ENCODE peak calls at places on chromosomes 13 and 19, in six cellular contexts. H, R, C, L, T and B are unnamed samples. For H3K4me1, the result is how much of the 10 kb centered on the place peaks cover.

GRCh38 chr19:29532097-29532496 is 6.3 kb downstream of the VSTM2B start:
- DNase-seq in C (no peak), H (no peak), L (no peak), T (no peak), R (peak), B (no peak)

GRCh38 chr13:51731759-51732158 is 72.2 kb downstream of the DHRS12 start:
- DNase-seq in H (no peak), C (peak), R (no peak), T (peak), L (no peak), B (no peak)

GRCh38 chr19:47421844-47422395 is 2.6 kb upstream of the MEIS3 start:
- DNase-seq in T (no peak), L (peak), R (no peak), H (no peak), C (no peak), B (no peak)

GRCh38 chr19:1822210-1822609 is 10.1 kb upstream of the ATP8B3 start:
- DNase-seq in T (no peak), H (no peak), C (no peak), R (no peak), L (no peak), B (no peak)

GRCh38 chr19:56109216-56109615 is 11.9 kb downstream of the ZNF787 start:
- DNase-seq in C (no peak), H (no peak), L (no peak), T (peak), R (no peak), B (no peak)

GRCh38 chr13:23212621-23213020 is 31.8 kb downstream of the SGCG start:
- DNase-seq in L (peak), R (no peak), T (no peak), H (no peak), C (peak), B (no peak)

GRCh38 chr19:33724723-33725060 is 72.0 kb upstream of the KCTD15 start:
- DNase-seq in H (no peak), R (no peak), L (no peak), C (no peak), T (no peak), B (no peak)

GRCh38 chr13:43574601-43575000 is 212.2 kb downstream of the ENOX1 start:
- DNase-seq in L (no peak), T (no peak), C (no peak), H (no peak), R (no peak), B (no peak)

GRCh38 chr13:93559718-93560117 is 333.1 kb downstream of the GPC6 start:
- DNase-seq in C (peak), R (no peak), L (no peak), T (peak), H (no peak), B (no peak)

GRCh38 chr13:74017301-74018092 is 116.7 kb downstream of the KLF12 start:
- DNase-seq in L (no peak), C (no peak), R (no peak), T (no peak), H (no peak), B (no peak)

GRCh38 chr13:74907788-74908187 is 574.2 kb downstream of the TBC1D4 start:
- DNase-seq in L (no peak), C (no peak), R (no peak), T (no peak), H (no peak), B (no peak)

GRCh38 chr19:46654621-46655152 is 6.3 kb downstream of the DACT3 start:
- DNase-seq in L (peak), H (peak), C (no peak), T (no peak), R (no peak), B (no peak)

GRCh38 chr13:66312312-66313087 is 917.6 kb downstream of the PCDH9 start:
- DNase-seq in L (no peak), H (no peak), R (peak), C (peak), T (peak), B (no peak)

GRCh38 chr19:50558449-50558848 is 9.8 kb downstream of the LRRC4B start:
- DNase-seq in H (no peak), C (no peak), T (no peak), R (no peak), L (no peak), B (no peak)

GRCh38 chr19:18424890-18425514 is 5.8 kb downstream of the SSBP4 start:
- DNase-seq in R (no peak), H (peak), C (no peak), T (no peak), L (no peak), B (no peak)
- H3K4me1 ChIP-seq in R (half or more), H (half or more), C (under half), T (under half), L (under half), B (half or more)

DNA sequence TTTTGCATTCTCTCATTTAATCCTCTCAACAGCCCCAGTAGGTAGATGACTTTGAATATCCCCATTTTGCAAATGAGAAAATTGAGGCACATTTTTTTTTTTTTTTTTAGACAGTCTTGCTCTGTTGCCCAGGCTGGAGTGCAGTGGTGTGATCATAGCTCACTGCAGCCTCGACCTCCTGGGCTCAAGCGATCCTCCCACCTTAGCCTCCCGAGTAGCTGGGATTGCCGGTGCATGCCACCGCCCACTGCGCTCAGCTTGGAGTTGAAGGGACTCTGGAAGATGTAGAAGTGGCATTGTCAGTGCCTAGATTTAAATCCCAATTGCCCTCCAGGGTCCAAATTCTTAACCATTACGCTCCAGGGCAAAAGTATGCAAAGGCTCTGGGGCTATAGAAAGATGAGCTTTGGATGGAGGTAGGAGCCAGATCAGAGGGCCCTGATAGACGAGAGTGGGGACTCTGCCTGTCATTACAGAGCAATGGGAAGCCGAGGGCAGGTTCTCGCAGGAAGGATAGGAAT is 813 bp upstream of the MCOLN1 start:
- DNase-seq in H (no peak), R (no peak), T (no peak), L (no peak), C (no peak), B (no peak)
- H3K4me3 ChIP-seq in H (peak), R (peak), T (peak), L (peak), C (peak), B (peak)

GRCh38 chr13:114108894-114109293 is 23.5 kb downstream of the RASA3 start:
- DNase-seq in C (no peak), R (no peak), T (no peak), L (no peak), H (peak), B (peak)
- H3K4me1 ChIP-seq in C (half or more), R (under half), T (half or more), L (under half), H (half or more), B (half or more)

GRCh38 chr13:98761979-98762616 is 9.6 kb upstream of the SLC15A1 start:
- DNase-seq in C (no peak), T (no peak), H (no peak), L (no peak), R (no peak), B (no peak)
- H3K4me3 ChIP-seq in C (peak), T (peak), H (peak), L (no peak), R (peak), B (peak)

DNA sequence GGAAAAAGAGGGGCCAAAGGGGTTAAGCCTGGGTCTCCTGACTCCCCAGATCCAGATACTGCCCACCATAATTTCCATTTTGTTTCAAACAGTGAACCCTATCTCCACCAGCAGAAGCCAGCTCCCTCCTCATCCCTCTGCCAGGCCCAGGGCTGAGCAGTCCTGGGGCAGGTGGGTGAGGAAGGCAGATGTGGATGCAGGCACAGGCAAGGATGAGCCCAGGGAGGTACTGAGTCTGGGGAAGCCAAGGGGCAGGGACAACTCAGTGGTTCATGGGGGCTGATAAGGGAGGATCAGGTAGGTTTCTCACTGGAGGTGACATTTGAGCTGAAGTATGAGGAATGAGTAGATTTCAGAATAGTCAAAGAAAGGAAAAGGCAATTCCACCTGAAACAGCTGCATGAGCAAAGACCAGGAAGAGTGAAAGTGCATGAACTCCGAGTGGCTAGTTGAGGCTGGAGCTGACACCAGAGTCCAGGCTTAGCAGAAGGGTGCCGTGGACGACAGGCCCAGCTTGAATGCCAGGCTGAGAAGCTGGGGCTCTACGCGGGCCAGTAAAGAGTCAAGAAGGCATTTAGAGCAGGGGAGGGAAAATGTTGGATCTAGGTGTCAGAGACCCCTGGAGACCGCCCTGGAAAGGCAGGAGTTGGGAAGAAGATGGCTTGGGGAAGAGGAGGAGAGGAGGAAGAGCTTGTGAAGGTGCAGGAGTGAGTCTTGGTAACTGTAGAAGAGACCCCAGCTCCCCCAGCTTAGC is 10.3 kb downstream of the CIC start:
- DNase-seq in R (no peak), H (peak), T (no peak), C (no peak), L (no peak), B (no peak)
- H3K4me1 ChIP-seq in R (half or more), H (half or more), T (under half), C (under half), L (under half), B (half or more)

DNA sequence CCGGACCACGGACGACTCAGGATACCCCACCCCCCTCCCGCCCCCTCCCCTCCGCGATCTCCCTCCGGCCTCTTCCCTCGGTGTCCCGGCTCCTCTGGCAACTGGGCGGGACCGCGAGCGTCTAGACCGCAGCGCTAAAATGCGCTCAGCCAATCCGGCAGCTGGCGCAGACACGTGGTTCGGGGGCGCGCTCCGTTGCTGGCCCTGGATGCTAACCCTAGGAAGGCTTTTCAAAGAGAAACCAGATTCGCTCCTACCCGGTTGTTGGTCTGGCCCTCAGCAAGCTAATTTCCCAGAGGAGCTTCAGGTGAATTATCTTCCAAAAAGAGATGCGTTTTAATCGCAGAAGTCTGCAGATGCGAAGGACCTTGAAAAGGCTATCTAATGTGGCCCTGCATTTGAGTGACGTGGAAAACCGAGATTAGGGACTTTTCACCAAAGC is at the start of gene DZIP1:
- DNase-seq in L (peak), C (peak), H (peak), R (peak), T (peak), B (peak)
- H3K4me3 ChIP-seq in L (peak), C (peak), H (peak), R (peak), T (peak), B (peak)

DNA sequence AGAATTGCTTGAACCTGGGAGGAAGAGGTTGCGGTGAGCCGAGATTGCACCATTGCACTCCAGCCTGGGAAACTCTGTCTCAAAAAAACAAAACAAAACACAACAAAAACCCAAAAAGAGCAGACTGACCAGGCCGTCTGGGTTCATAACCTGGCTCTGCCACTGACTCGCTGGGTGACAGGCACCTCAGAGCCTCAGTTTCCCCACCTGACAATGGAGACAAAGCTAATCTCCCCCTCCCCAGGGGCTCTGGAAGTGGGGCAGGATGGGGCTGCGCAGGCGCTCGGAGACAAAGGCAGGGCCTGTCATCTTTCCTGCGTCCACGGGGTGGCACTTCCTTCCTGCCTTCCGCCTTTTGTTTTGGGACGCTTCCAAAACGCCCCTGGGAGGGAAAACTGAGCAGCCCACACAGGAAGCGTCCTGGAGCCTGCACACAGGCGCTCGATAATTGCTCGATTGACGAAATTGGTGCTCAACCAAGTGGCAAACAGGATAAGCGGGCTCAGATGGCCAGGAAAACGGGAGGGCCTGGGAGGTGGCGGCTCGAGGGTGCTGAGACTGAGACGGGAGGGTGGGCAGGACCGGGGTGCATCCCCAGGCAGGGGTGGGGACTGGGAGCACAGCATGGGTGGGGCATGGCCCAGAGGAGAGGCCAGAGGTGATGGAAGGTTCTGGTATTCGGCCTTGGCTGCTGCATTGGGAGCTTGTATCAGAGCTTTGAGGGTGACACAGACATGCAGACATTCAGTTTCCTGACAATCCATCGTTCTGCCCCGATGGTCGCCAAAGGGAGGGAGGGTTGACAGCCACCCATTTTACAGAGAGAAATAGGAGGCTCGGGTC is 17.8 kb downstream of the SPC24 start:
- DNase-seq in C (peak), T (peak), L (peak), H (peak), R (peak), B (peak)
- H3K4me1 ChIP-seq in C (under half), T (under half), L (under half), H (half or more), R (half or more), B (under half)

GRCh38 chr19:7417671-7418324 is 69.1 kb downstream of the ARHGEF18 start:
- DNase-seq in R (no peak), T (peak), C (no peak), L (no peak), H (no peak), B (no peak)
- H3K4me3 ChIP-seq in R (no peak), T (no peak), C (no peak), L (no peak), H (no peak), B (no peak)